ENCODE peak calls at places on chromosomes 16 and 17, in eight cellular contexts. U is neural progenitor cell, D is GM23338, N is HCT116, Y is GM23248, A is SK-N-SH, W is hepatocyte, H is PC-3. K is an unnamed sample.

GRCh38 chr16:21302454-21302853 is 24.4 kb upstream of the CRYM start:
- DNase-seq in Y (peak; percentile 21), U (peak; percentile 13), D (peak; percentile 43), A (no peak), W (peak; percentile 25), N (no peak), H (no peak), K (no peak)

GRCh38 chr17:81553616-81554181 is 1.5 kb upstream of the FAAP100 start:
- DNase-seq in A (peak; percentile 83), N (peak; percentile 16), W (peak; percentile 63), D (no peak), H (peak; percentile 89), U (no peak), Y (peak; percentile 96), K (no peak)

GRCh38 chr16:89764711-89765201 is 43.4 kb downstream of the ZNF276 start:
- DNase-seq in N (no peak), A (no peak), W (no peak), Y (no peak), H (no peak), U (no peak), D (no peak), K (peak; percentile 83)

GRCh38 chr16:64808474-64808873 is 313.4 kb downstream of the CDH11 start:
- DNase-seq in U (no peak), D (no peak), A (no peak), N (no peak), Y (no peak), H (no peak), W (no peak), K (no peak)

GRCh38 chr16:80198995-80199299 is 341.8 kb upstream of the DYNLRB2 start:
- DNase-seq in D (no peak), H (no peak), A (no peak), W (no peak), U (no peak), N (no peak), Y (peak; percentile 65), K (no peak)

GRCh38 chr16:56382901-56383355 is 42.4 kb downstream of the AMFR start:
- DNase-seq in A (no peak), H (peak; percentile 86), Y (peak; percentile 53), N (no peak), W (no peak), U (no peak), D (no peak), K (no peak)

GRCh38 chr16:84461504-84462295 is 42.8 kb downstream of the MEAK7 start:
- DNase-seq in Y (no peak), H (no peak), N (no peak), W (no peak), U (no peak), A (no peak), D (no peak), K (no peak)

GRCh38 chr16:49701867-49702494 is 153.9 kb downstream of the ZNF423 start:
- DNase-seq in H (no peak), W (peak; percentile 66), N (no peak), U (peak; percentile 90), D (peak; percentile 83), Y (peak; percentile 46), A (no peak), K (no peak)

GRCh38 chr17:57954421-57955182 is 610 bp downstream of the CUEDC1 start:
- DNase-seq in W (peak; percentile 70), D (peak; percentile 82), A (peak; percentile 84), H (peak; percentile 76), Y (peak; percentile 84), U (peak; percentile 78), N (no peak), K (no peak)

GRCh38 chr16:19991614-19992013 is 82.1 kb downstream of the GPR139 start:
- DNase-seq in Y (no peak), N (no peak), W (no peak), A (no peak), U (no peak), D (peak; percentile 41), H (no peak), K (no peak)

GRCh38 chr17:5219536-5219935 is 15.1 kb downstream of the SCIMP start:
- DNase-seq in D (no peak), W (no peak), N (no peak), A (no peak), U (no peak), Y (no peak), H (no peak), K (no peak)

GRCh38 chr16:5557966-5558365 is 460.4 kb upstream of the EEF2KMT start:
- DNase-seq in N (no peak), U (no peak), D (no peak), Y (no peak), W (no peak), H (no peak), A (no peak), K (no peak)

GRCh38 chr17:44216173-44216572 is 3.3 kb downstream of the UBTF start:
- DNase-seq in U (no peak), Y (no peak), W (no peak), D (no peak), H (no peak), A (no peak), N (no peak), K (no peak)

GRCh38 chr16:23085949-23086348 is 63.3 kb downstream of the USP31 start:
- DNase-seq in U (no peak), N (no peak), D (no peak), W (no peak), Y (no peak), H (no peak), A (no peak), K (no peak)

GRCh38 chr17:58084317-58084981 is 1.2 kb downstream of the DYNLL2 start:
- DNase-seq in H (peak; percentile 62), A (peak; percentile 67), U (peak; percentile 54), Y (peak; percentile 57), N (peak; percentile 56), W (peak; percentile 75), D (peak; percentile 72), K (peak; percentile 74)

GRCh38 chr17:57924677-57925076 is 30.5 kb downstream of the CUEDC1 start:
- DNase-seq in W (no peak), Y (no peak), D (no peak), N (no peak), U (no peak), H (no peak), A (no peak), K (no peak)

GRCh38 chr17:28334666-28335200 is 539 bp downstream of the IFT20 start:
- DNase-seq in N (no peak), D (peak; percentile 46), H (no peak), Y (peak; percentile 81), W (no peak), A (no peak), U (no peak), K (peak; percentile 15)

DNA sequence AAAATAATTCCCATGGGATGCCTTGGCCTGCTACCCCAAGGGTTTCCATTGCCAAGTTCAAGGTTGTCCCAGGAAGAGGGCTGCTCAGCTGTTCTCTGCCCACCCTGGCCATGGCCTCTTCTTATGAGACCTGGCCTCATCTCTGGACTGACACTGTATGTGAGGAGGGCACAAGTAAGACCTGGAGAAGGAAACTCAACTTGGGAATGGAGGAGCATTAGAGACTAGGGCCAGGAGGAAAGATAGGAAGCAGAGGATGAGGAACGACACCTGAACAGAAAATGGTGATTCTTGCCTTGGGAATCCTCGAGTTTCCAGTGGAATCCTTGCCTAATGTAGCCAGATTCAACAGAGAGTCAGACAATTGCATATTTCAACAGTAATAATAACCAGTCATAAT is 24.6 kb upstream of the GOSR2 start:
- DNase-seq in N (no peak), Y (no peak), A (no peak), W (no peak), U (no peak), D (no peak), H (no peak), K (no peak)
- H3K27me3 ChIP-seq in N (no peaks in the 10 kb centered on the region), Y (peaks cover 27% of the 10 kb centered on the region), A (peaks cover 28% of the 10 kb centered on the region), W (no peaks in the 10 kb centered on the region), U (no peaks in the 10 kb centered on the region), D (no peaks in the 10 kb centered on the region), H (peaks cover 34% of the 10 kb centered on the region), K (peaks cover 14% of the 10 kb centered on the region)

GRCh38 chr16:85521737-85522042 is 91.4 kb upstream of the GSE1 start:
- DNase-seq in W (peak; percentile 79), U (no peak), H (no peak), D (no peak), A (no peak), N (no peak), Y (no peak), K (no peak)

GRCh38 chr16:85522842-85523601 is 90.1 kb upstream of the GSE1 start:
- DNase-seq in N (no peak), H (no peak), A (no peak), Y (peak; percentile 32), W (no peak), U (no peak), D (no peak), K (no peak)

GRCh38 chr16:85522517-85522841 is 90.6 kb upstream of the GSE1 start:
- DNase-seq in Y (no peak), D (no peak), U (no peak), N (no peak), A (no peak), W (no peak), H (no peak), K (no peak)

GRCh38 chr16:85519540-85520231 is 93.4 kb upstream of the GSE1 start:
- DNase-seq in N (no peak), H (no peak), Y (no peak), A (no peak), W (no peak), D (no peak), U (no peak), K (no peak)

DNA sequence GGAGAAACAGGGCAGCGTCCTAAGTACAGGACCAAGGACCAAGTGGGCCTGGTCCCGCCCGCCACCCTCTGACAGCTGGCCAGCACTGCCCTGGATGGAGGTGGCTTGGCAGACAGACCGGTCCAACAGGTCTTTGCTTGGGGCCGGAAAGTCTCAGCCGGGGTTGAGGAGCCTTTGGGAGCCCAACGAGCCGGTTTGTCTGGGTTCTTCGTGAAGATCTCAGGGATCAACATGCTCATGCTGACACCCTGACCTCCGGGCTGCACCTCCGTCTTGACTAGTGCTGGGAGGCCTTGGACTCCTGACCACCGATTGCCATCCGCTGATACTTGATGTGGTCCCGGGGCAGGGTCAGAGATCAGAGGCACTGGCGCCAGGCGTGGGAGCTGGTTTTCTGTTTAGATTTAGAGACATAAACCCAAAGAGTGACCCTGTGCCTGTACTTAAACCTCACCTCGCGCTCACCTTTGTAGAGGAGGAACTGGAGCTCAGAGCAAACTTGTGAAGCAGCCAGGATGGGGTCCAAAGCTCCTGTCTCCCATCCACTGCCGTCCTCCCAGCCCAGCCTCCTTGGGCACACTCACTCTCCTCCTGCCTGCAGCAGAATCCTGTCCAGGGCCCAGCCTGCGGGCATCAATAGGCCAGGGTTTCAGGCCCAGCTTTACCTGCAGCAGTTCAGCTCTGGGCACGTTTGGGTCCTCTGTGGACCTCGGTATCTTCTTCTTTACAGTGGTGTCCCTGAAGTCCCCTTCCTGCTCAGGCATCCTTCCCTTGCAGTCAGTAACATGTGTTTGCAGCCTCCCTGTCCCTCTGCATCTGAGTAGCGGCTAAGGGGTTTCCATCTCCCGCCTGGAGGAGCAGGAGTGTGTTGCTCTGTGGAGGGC is 92.0 kb upstream of the GSE1 start:
- DNase-seq in Y (no peak), U (no peak), W (peak; percentile 71), A (no peak), D (no peak), H (peak; percentile 86), N (peak; percentile 56), K (no peak)
- TF ChIP-seq EZH2phosphoT487 in Y (no peak), U (no peak), W (no peak), A (no peak), D (no peak), H (no peak), N (no peak), K (no peak)

GRCh38 chr17:78250891-78251772 is 19.7 kb downstream of the TMEM235 start:
- DNase-seq in H (peak; percentile 94), N (peak; percentile 71), U (peak; percentile 95), A (peak; percentile 99), D (peak; percentile 93), W (peak; percentile 94), Y (peak; percentile 92), K (peak; percentile 84)
- H3K4me2 ChIP-seq in H (peak overlapping the region; percentile 82), N (peak overlapping the region; percentile 79), U (peak overlapping the region; percentile 57), A (peak overlapping the region; percentile 39), D (peak overlapping the region; percentile 43), W (peak overlapping the region; percentile 73), Y (peak overlapping the region; percentile 28), K (peak overlapping the region; percentile 76)

GRCh38 chr16:11210260-11210659 is 45.7 kb downstream of the SOCS1 start:
- DNase-seq in A (no peak), D (no peak), H (no peak), N (no peak), U (no peak), Y (no peak), W (no peak), K (no peak)
- H3K27me3 ChIP-seq in A (no peaks in the 10 kb centered on the region), D (no peaks in the 10 kb centered on the region), H (no peaks in the 10 kb centered on the region), N (no peaks in the 10 kb centered on the region), U (no peaks in the 10 kb centered on the region), Y (peaks cover 5% of the 10 kb centered on the region), W (no peaks in the 10 kb centered on the region), K (peaks cover 27% of the 10 kb centered on the region)

K was measured in MM.1S.